ENCODE peak calls at places on chromosomes 6 and 20, in eight cellular contexts. One of them, this sample, is unnamed.

GRCh38 chr6:106886922-106887797 is 87.4 kb downstream of the CD24 start:
- DNase-seq in uterus: no peak
- DNase-seq in bronchial epithelial cell: peak; percentile 59
- DNase-seq in glutamatergic neuron: no peak
- DNase-seq in ovary: no peak
- DNase-seq in GM13977: no peak
- DNase-seq in heart right ventricle: no peak
- DNase-seq in activated B cell treated with CpG ODN at 0.5 μM for 24 hours: no peak
- DNase-seq in this sample: no peak

GRCh38 chr20:46057856-46058655 is 29.0 kb downstream of the SLC12A5 start:
- DNase-seq in uterus: peak; percentile 34
- DNase-seq in bronchial epithelial cell: peak; percentile 26
- DNase-seq in glutamatergic neuron: peak; percentile 71
- DNase-seq in ovary: no peak
- DNase-seq in GM13977: peak; percentile 42
- DNase-seq in heart right ventricle: peak; percentile 29
- DNase-seq in activated B cell treated with CpG ODN at 0.5 μM for 24 hours: no peak
- DNase-seq in this sample: no peak

GRCh38 chr20:61605862-61606557 is 353.9 kb downstream of the CDH4 start:
- DNase-seq in uterus: no peak
- DNase-seq in bronchial epithelial cell: no peak
- DNase-seq in glutamatergic neuron: no peak
- DNase-seq in ovary: no peak
- DNase-seq in GM13977: no peak
- DNase-seq in heart right ventricle: no peak
- DNase-seq in activated B cell treated with CpG ODN at 0.5 μM for 24 hours: no peak
- DNase-seq in this sample: no peak

GRCh38 chr6:157514659-157515496 is 133.9 kb downstream of the ZDHHC14 start:
- DNase-seq in uterus: no peak
- DNase-seq in bronchial epithelial cell: peak; percentile 46
- DNase-seq in glutamatergic neuron: no peak
- DNase-seq in ovary: no peak
- DNase-seq in GM13977: no peak
- DNase-seq in heart right ventricle: peak; percentile 38
- DNase-seq in activated B cell treated with CpG ODN at 0.5 μM for 24 hours: no peak
- DNase-seq in this sample: no peak

GRCh38 chr6:45741437-45742166 is 274.1 kb downstream of the CLIC5 start:
- DNase-seq in uterus: no peak
- DNase-seq in bronchial epithelial cell: no peak
- DNase-seq in glutamatergic neuron: no peak
- DNase-seq in ovary: no peak
- DNase-seq in GM13977: peak; percentile 12
- DNase-seq in heart right ventricle: no peak
- DNase-seq in activated B cell treated with CpG ODN at 0.5 μM for 24 hours: no peak
- DNase-seq in this sample: no peak

GRCh38 chr20:40279390-40279789 is 409.6 kb downstream of the MAFB start:
- DNase-seq in uterus: peak; percentile 33
- DNase-seq in bronchial epithelial cell: peak; percentile 71
- DNase-seq in glutamatergic neuron: no peak
- DNase-seq in ovary: no peak
- DNase-seq in GM13977: no peak
- DNase-seq in heart right ventricle: peak; percentile 43
- DNase-seq in activated B cell treated with CpG ODN at 0.5 μM for 24 hours: no peak
- DNase-seq in this sample: no peak

GRCh38 chr6:51846531-51846930 is 240.9 kb downstream of the PKHD1 start:
- DNase-seq in uterus: no peak
- DNase-seq in bronchial epithelial cell: no peak
- DNase-seq in glutamatergic neuron: no peak
- DNase-seq in ovary: no peak
- DNase-seq in GM13977: no peak
- DNase-seq in heart right ventricle: no peak
- DNase-seq in activated B cell treated with CpG ODN at 0.5 μM for 24 hours: no peak
- DNase-seq in this sample: no peak

GRCh38 chr20:33733654-33734576 is 2.1 kb downstream of the ZNF341 start:
- DNase-seq in uterus: no peak
- DNase-seq in bronchial epithelial cell: peak; percentile 60
- DNase-seq in glutamatergic neuron: no peak
- DNase-seq in ovary: peak; percentile 28
- DNase-seq in GM13977: no peak
- DNase-seq in heart right ventricle: no peak
- DNase-seq in activated B cell treated with CpG ODN at 0.5 μM for 24 hours: peak; percentile 24
- DNase-seq in this sample: no peak

GRCh38 chr20:43571310-43571709 is 12.5 kb downstream of the SGK2 start:
- DNase-seq in uterus: no peak
- DNase-seq in bronchial epithelial cell: no peak
- DNase-seq in glutamatergic neuron: no peak
- DNase-seq in ovary: no peak
- DNase-seq in GM13977: no peak
- DNase-seq in heart right ventricle: no peak
- DNase-seq in activated B cell treated with CpG ODN at 0.5 μM for 24 hours: no peak
- DNase-seq in this sample: no peak

GRCh38 chr6:104301921-104302320 is 557.8 kb downstream of the HACE1 start:
- DNase-seq in uterus: no peak
- DNase-seq in bronchial epithelial cell: no peak
- DNase-seq in glutamatergic neuron: no peak
- DNase-seq in ovary: no peak
- DNase-seq in GM13977: no peak
- DNase-seq in heart right ventricle: no peak
- DNase-seq in activated B cell treated with CpG ODN at 0.5 μM for 24 hours: no peak
- DNase-seq in this sample: no peak

GRCh38 chr20:51533291-51534172 is 9.0 kb downstream of the NFATC2 start:
- DNase-seq in uterus: no peak
- DNase-seq in bronchial epithelial cell: peak; percentile 57
- DNase-seq in glutamatergic neuron: peak; percentile 15
- DNase-seq in ovary: no peak
- DNase-seq in GM13977: no peak
- DNase-seq in heart right ventricle: no peak
- DNase-seq in activated B cell treated with CpG ODN at 0.5 μM for 24 hours: no peak
- DNase-seq in this sample: no peak

GRCh38 chr6:137399949-137400443 is 94.2 kb downstream of the OLIG3 start:
- DNase-seq in uterus: no peak
- DNase-seq in bronchial epithelial cell: no peak
- DNase-seq in glutamatergic neuron: no peak
- DNase-seq in ovary: no peak
- DNase-seq in GM13977: no peak
- DNase-seq in heart right ventricle: no peak
- DNase-seq in activated B cell treated with CpG ODN at 0.5 μM for 24 hours: no peak
- DNase-seq in this sample: no peak

GRCh38 chr20:49583669-49584417 is 15.9 kb upstream of the PTGIS start:
- DNase-seq in uterus: peak; percentile 91
- DNase-seq in bronchial epithelial cell: peak; percentile 18
- DNase-seq in glutamatergic neuron: peak; percentile 40
- DNase-seq in ovary: peak; percentile 89
- DNase-seq in GM13977: no peak
- DNase-seq in heart right ventricle: peak; percentile 80
- DNase-seq in activated B cell treated with CpG ODN at 0.5 μM for 24 hours: no peak
- DNase-seq in this sample: no peak

DNA sequence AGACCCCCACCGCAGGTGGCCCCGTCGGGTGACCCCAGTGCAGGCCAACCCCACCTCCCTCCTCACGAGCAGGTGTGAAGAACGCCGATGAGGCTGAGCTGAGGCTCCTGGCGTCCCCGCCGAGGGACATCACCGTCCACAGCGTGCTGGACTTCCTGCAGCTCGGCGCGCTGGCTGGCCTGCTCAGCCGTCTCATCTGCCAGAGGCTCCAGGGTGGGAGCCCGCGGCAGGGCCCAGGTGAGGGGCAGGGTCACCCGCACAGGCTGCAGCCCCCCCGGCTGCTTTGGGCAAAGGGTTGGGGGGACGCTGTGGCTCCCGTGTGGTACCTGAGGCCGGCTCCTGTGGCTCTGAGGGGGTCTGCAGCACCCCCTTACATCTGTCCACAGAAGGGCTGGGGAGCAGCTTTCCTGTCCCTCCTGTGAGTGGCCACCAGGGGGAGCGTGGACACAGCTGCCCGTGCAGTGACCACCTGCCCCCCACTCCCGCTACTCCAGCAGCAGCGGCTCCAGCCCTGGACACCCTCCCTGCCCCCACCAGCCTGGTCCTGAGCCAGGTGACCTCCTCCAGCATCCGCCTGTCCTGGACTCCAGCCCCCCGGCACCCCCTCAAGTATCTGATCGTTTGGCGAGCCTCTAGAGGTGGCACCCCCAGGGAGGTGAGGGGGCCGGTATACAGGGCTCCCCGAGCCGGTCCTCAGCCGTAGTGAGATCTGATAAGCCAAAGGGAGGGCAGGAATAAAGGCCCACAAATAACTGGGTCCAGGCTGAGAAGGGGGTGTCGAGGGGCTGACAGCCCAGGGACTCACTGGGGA is 16.5 kb downstream of the COL20A1 start:
- DNase-seq in uterus: peak; percentile 39
- DNase-seq in bronchial epithelial cell: no peak
- DNase-seq in glutamatergic neuron: peak; percentile 84
- DNase-seq in ovary: peak; percentile 44
- DNase-seq in GM13977: peak; percentile 76
- DNase-seq in heart right ventricle: peak; percentile 30
- DNase-seq in activated B cell treated with CpG ODN at 0.5 μM for 24 hours: no peak
- DNase-seq in this sample: peak; percentile 78
- TF ChIP-seq CTCF in uterus: peak; percentile 66
- TF ChIP-seq CTCF in bronchial epithelial cell: peak; percentile 81
- TF ChIP-seq CTCF in glutamatergic neuron: peak; percentile 99
- TF ChIP-seq CTCF in ovary: peak; percentile 83
- TF ChIP-seq CTCF in GM13977: peak; percentile 71
- TF ChIP-seq CTCF in heart right ventricle: peak; percentile 87
- TF ChIP-seq CTCF in activated B cell treated with CpG ODN at 0.5 μM for 24 hours: peak; percentile 21
- TF ChIP-seq CTCF in this sample: peak; percentile 66

DNA sequence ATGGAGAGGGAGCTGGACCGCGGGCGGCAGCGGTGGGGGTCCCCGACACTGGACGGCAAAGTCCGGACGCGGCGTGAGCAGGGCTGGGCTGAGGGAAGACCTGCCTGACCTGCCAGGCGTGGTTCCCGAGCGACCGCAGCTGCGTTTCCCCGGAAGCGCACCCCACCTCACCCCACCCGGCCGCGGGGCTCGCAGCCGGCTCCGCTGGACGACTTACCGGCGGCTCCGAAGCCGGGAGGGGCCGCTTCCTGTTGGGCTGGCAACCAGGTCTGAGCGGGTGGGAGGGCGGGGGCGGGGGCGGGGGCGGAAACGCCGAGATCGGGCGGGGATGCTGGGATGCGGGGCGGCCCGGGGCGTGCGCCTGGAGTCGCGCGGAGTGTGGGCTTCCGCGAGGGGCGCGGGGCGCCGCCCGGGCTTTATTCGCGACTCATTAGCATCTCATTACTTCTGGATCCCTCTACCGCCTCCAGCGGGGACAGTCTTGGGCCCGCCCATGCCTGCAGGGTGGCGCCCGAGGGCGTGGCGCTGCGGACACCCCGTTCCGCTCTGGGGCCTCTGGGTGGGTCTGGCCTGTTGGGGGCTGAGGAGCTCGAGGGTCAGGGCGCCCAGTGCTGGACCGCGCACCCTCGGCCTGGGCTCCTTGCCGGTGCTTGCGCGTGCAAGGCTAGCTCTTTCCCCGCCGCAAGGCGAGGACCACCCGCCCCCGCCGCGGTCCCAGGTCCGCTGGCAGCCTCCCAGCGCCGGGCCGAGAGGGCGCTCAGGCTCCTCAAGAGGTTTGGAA is at the start of gene MICAL1:
- DNase-seq in uterus: peak; percentile 72
- DNase-seq in bronchial epithelial cell: peak; percentile 13
- DNase-seq in glutamatergic neuron: peak; percentile 87
- DNase-seq in ovary: peak; percentile 70
- DNase-seq in GM13977: peak; percentile 86
- DNase-seq in heart right ventricle: peak; percentile 59
- DNase-seq in activated B cell treated with CpG ODN at 0.5 μM for 24 hours: peak; percentile 82
- DNase-seq in this sample: peak; percentile 69
- TF ChIP-seq CTCF in uterus: peak; percentile 39
- TF ChIP-seq CTCF in bronchial epithelial cell: peak; percentile 41
- TF ChIP-seq CTCF in glutamatergic neuron: peak; percentile 43
- TF ChIP-seq CTCF in ovary: no peak
- TF ChIP-seq CTCF in GM13977: peak; percentile 25
- TF ChIP-seq CTCF in heart right ventricle: peak; percentile 54
- TF ChIP-seq CTCF in activated B cell treated with CpG ODN at 0.5 μM for 24 hours: no peak
- TF ChIP-seq CTCF in this sample: peak; percentile 5

DNA sequence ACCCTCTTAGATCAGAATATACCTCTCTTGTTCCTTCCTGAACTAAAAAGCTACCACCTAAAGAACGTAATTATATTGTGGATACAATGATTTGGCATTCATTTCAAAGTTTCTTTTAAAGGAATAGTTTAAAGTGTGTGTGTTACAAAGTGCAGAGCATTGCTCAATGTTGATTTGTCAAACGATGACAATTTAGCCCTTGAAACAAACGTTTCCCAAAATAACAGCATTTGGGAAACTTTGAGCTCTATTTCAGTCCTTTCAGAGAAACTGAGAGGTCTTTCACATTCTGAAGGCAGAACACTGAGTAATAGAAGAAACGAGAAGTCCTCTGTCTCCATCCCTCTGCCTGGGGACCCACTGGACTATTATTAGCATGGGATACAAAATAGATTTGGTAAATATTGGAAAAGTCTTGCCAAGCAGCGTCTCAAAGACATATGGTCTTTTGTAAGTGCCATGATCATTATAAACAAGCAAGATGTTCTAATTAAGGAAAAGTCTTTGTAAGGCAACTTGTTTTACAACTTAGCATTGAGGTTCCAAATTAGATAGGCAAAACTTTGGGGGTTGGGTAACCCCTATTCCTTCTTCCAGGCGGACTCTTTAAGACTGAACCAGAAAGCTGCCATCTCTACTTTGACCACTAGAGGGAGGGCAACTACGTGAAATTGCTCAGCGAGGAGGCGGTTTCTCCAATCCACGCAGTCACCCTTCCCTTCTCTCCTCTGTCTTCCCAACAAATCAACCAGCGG is 208.8 kb downstream of the RNF144B start:
- DNase-seq in uterus: peak; percentile 49
- DNase-seq in bronchial epithelial cell: peak; percentile 65
- DNase-seq in glutamatergic neuron: peak; percentile 62
- DNase-seq in ovary: peak; percentile 20
- DNase-seq in GM13977: peak; percentile 34
- DNase-seq in heart right ventricle: peak; percentile 63
- DNase-seq in activated B cell treated with CpG ODN at 0.5 μM for 24 hours: no peak
- DNase-seq in this sample: peak; percentile 16
- TF ChIP-seq CTCF in uterus: peak; percentile 84
- TF ChIP-seq CTCF in bronchial epithelial cell: peak; percentile 93
- TF ChIP-seq CTCF in glutamatergic neuron: peak; percentile 98
- TF ChIP-seq CTCF in ovary: peak; percentile 79
- TF ChIP-seq CTCF in GM13977: peak; percentile 92
- TF ChIP-seq CTCF in heart right ventricle: peak; percentile 95
- TF ChIP-seq CTCF in activated B cell treated with CpG ODN at 0.5 μM for 24 hours: peak; percentile 45
- TF ChIP-seq CTCF in this sample: peak; percentile 96

GRCh38 chr6:109984410-109984809 is 6.3 kb downstream of the GPR6 start:
- DNase-seq in uterus: no peak
- DNase-seq in bronchial epithelial cell: no peak
- DNase-seq in glutamatergic neuron: no peak
- DNase-seq in ovary: no peak
- DNase-seq in GM13977: no peak
- DNase-seq in heart right ventricle: no peak
- DNase-seq in activated B cell treated with CpG ODN at 0.5 μM for 24 hours: no peak
- DNase-seq in this sample: no peak

GRCh38 chr6:109977791-109978173 is 329 bp upstream of the GPR6 start:
- DNase-seq in uterus: no peak
- DNase-seq in bronchial epithelial cell: no peak
- DNase-seq in glutamatergic neuron: no peak
- DNase-seq in ovary: no peak
- DNase-seq in GM13977: no peak
- DNase-seq in heart right ventricle: no peak
- DNase-seq in activated B cell treated with CpG ODN at 0.5 μM for 24 hours: no peak
- DNase-seq in this sample: no peak

GRCh38 chr6:109978174-109979032 is at the start of gene GPR6:
- DNase-seq in uterus: peak; percentile 37
- DNase-seq in bronchial epithelial cell: peak; percentile 28
- DNase-seq in glutamatergic neuron: peak; percentile 85
- DNase-seq in ovary: peak; percentile 48
- DNase-seq in GM13977: peak; percentile 78
- DNase-seq in heart right ventricle: peak; percentile 56
- DNase-seq in activated B cell treated with CpG ODN at 0.5 μM for 24 hours: peak; percentile 29
- DNase-seq in this sample: no peak

GRCh38 chr6:109979033-109979921 is 1.2 kb downstream of the GPR6 start:
- DNase-seq in uterus: no peak
- DNase-seq in bronchial epithelial cell: no peak
- DNase-seq in glutamatergic neuron: peak; percentile 43
- DNase-seq in ovary: no peak
- DNase-seq in GM13977: no peak
- DNase-seq in heart right ventricle: no peak
- DNase-seq in activated B cell treated with CpG ODN at 0.5 μM for 24 hours: no peak
- DNase-seq in this sample: no peak
- TF ChIP-seq CTCF in uterus: no peak
- TF ChIP-seq CTCF in bronchial epithelial cell: no peak
- TF ChIP-seq CTCF in glutamatergic neuron: no peak
- TF ChIP-seq CTCF in ovary: no peak
- TF ChIP-seq CTCF in GM13977: no peak
- TF ChIP-seq CTCF in heart right ventricle: no peak
- TF ChIP-seq CTCF in activated B cell treated with CpG ODN at 0.5 μM for 24 hours: no peak
- TF ChIP-seq CTCF in this sample: no peak